ENCODE peak calls at places on chromosomes 6 and 20, in six cellular contexts. H, O, B, G, R and Y are unnamed samples.

GRCh38 chr6:70852667-70853246 is 104.1 kb downstream of the B3GAT2 start:
- DNase-seq in R (no peak), O (no peak), H (no peak), G (no peak), B (no peak), Y (no peak)

GRCh38 chr6:38856490-38856889 is 141.4 kb downstream of the DNAH8 start:
- DNase-seq in O (no peak), G (no peak), R (no peak), H (no peak), B (no peak), Y (no peak)

GRCh38 chr6:6711832-6712231 is 123.3 kb downstream of the LY86 start:
- DNase-seq in O (no peak), H (no peak), B (peak; percentile 36), G (no peak), R (no peak), Y (no peak)

GRCh38 chr6:15358579-15359327 is 112.9 kb downstream of the JARID2 start:
- DNase-seq in H (peak; percentile 79), R (no peak), O (no peak), B (no peak), G (no peak), Y (no peak)

GRCh38 chr20:62666736-62667529 is 24.6 kb downstream of the SLCO4A1 start:
- DNase-seq in R (peak; percentile 90), G (no peak), O (no peak), H (no peak), B (no peak), Y (no peak)

GRCh38 chr6:27752038-27752885 is 159.9 kb downstream of the OR2B2 start:
- DNase-seq in O (peak; percentile 45), G (no peak), B (peak; percentile 63), H (peak; percentile 41), R (peak; percentile 50), Y (peak; percentile 52)

GRCh38 chr20:44017905-44018683 is 103.4 kb downstream of the TOX2 start:
- DNase-seq in O (peak; percentile 54), B (no peak), G (peak; percentile 68), R (peak; percentile 91), H (peak; percentile 77), Y (peak; percentile 86)

GRCh38 chr6:121809211-121809610 is 373.8 kb downstream of the GJA1 start:
- DNase-seq in G (no peak), R (no peak), H (no peak), O (no peak), B (no peak), Y (no peak)

GRCh38 chr6:105257350-105257749 is 77.5 kb upstream of the POPDC3 start:
- DNase-seq in G (no peak), H (no peak), R (no peak), O (no peak), B (no peak), Y (no peak)

GRCh38 chr6:6699741-6700367 is 111.3 kb downstream of the LY86 start:
- DNase-seq in G (peak; percentile 55), H (peak; percentile 73), B (no peak), R (peak; percentile 93), O (peak; percentile 84), Y (peak; percentile 72)

GRCh38 chr6:125549202-125549884 is 200.1 kb upstream of the HEY2 start:
- DNase-seq in O (no peak), H (no peak), G (no peak), B (no peak), R (no peak), Y (no peak)

GRCh38 chr6:115271434-115271833 is 789.3 kb downstream of the FRK start:
- DNase-seq in H (no peak), R (no peak), B (no peak), O (no peak), G (no peak), Y (no peak)

GRCh38 chr20:8082025-8082424 is 50.0 kb upstream of the PLCB1 start:
- DNase-seq in G (no peak), B (no peak), O (no peak), R (no peak), H (no peak), Y (no peak)

GRCh38 chr6:12844284-12845223 is 128.0 kb downstream of the PHACTR1 start:
- DNase-seq in B (no peak), H (no peak), R (no peak), G (no peak), O (no peak), Y (no peak)

GRCh38 chr6:159693894-159694545 is 979 bp upstream of the SOD2 start:
- DNase-seq in G (no peak), H (no peak), B (no peak), O (no peak), R (peak; percentile 71), Y (no peak)

GRCh38 chr20:59830107-59831023 is 103.1 kb downstream of the SYCP2 start:
- DNase-seq in G (no peak), B (no peak), O (no peak), R (no peak), H (no peak), Y (no peak)

GRCh38 chr6:137830562-137830961 is 36.5 kb upstream of the TNFAIP3 start:
- DNase-seq in O (no peak), R (no peak), G (no peak), B (no peak), H (no peak), Y (no peak)

GRCh38 chr6:37983720-37984501 is 164.4 kb downstream of the ZFAND3 start:
- DNase-seq in G (no peak), O (no peak), B (no peak), H (no peak), R (no peak), Y (no peak)

GRCh38 chr20:36569847-36570429 is 3.5 kb upstream of the TGIF2 start:
- DNase-seq in G (no peak), B (no peak), R (no peak), O (no peak), H (no peak), Y (peak; percentile 45)

GRCh38 chr20:50744143-50744792 is 12.9 kb downstream of the PARD6B start:
- DNase-seq in B (no peak), R (peak; percentile 68), G (peak; percentile 27), O (peak; percentile 60), H (no peak), Y (peak; percentile 75)

GRCh38 chr6:154480144-154480639 is 30.3 kb downstream of the CNKSR3 start:
- DNase-seq in H (no peak), R (no peak), O (no peak), G (no peak), B (no peak), Y (no peak)
- TF ChIP-seq CTCF in H (no peak), R (no peak), O (no peak), G (no peak), B (no peak), Y (no peak)

GRCh38 chr6:143901885-143902708 is 37.8 kb downstream of the ZC2HC1B start:
- DNase-seq in B (peak; percentile 58), G (no peak), R (peak; percentile 16), H (no peak), O (peak; percentile 17), Y (no peak)
- TF ChIP-seq CTCF in B (peak; percentile 4), G (no peak), R (no peak), H (no peak), O (no peak), Y (no peak)

GRCh38 chr6:84549912-84550311 is 214.5 kb downstream of the TBX18 start:
- DNase-seq in G (no peak), R (no peak), B (no peak), O (no peak), H (no peak), Y (no peak)
- TF ChIP-seq CTCF in G (no peak), R (no peak), B (no peak), O (peak; percentile 40), H (peak; percentile 10), Y (peak; percentile 13)

DNA sequence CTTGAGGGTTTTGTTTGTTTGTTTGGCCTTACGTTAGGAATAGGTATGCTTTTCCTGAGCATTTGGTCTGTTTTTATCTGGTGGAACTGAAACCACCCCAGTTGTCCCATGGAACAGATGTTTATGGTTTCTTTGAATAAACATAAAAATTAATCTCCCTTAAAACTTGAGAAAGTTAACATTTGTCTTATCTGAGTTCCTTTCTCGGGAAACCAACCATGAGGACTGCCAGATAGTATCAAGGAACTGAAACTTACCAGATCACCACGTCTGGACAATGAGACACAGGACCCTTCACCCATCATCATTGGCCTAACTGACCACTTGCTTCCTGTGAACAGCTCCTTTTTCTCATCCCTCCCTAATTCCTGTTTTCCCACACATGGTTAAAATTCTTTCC is 15.3 kb upstream of the HECA start:
- DNase-seq in B (no peak), H (no peak), G (no peak), O (no peak), R (no peak), Y (no peak)
- TF ChIP-seq CTCF in B (no peak), H (no peak), G (no peak), O (no peak), R (no peak), Y (no peak)

GRCh38 chr6:3328796-3329195 is 70.0 kb downstream of the PSMG4 start:
- DNase-seq in G (no peak), B (no peak), O (no peak), R (no peak), H (no peak), Y (no peak)

GRCh38 chr6:3331498-3331897 is 72.8 kb downstream of the PSMG4 start:
- DNase-seq in B (no peak), G (no peak), O (no peak), R (no peak), H (no peak), Y (no peak)

GRCh38 chr6:3331948-3332347 is 73.2 kb downstream of the PSMG4 start:
- DNase-seq in G (no peak), O (no peak), H (no peak), R (no peak), B (no peak), Y (no peak)

GRCh38 chr6:3329491-3330051 is 70.8 kb downstream of the PSMG4 start:
- DNase-seq in R (no peak), H (no peak), B (no peak), G (no peak), O (no peak), Y (no peak)

DNA sequence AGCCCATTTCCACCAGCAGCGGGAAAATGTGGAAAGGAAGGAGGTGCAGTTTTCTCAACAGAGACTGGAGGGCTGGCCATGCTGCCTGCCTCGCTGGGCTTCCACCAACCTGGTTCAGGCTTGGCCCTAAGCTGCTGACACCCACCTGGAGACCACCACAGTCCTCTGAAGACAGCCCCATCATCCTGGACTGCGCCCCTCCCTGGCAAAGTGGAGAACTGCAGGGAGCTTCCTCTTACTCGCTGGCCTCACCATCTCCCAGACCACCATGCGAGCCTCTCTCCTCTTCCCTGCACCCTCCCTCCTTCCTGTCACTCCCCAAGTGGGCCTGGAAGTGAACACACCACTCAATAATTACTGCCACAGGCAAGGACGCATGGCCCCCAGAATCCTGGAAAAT is 71.5 kb downstream of the PSMG4 start:
- DNase-seq in G (no peak), R (no peak), O (no peak), B (no peak), H (no peak), Y (no peak)
- TF ChIP-seq CTCF in G (no peak), R (no peak), O (no peak), B (peak; percentile 25), H (no peak), Y (peak; percentile 12)

DNA sequence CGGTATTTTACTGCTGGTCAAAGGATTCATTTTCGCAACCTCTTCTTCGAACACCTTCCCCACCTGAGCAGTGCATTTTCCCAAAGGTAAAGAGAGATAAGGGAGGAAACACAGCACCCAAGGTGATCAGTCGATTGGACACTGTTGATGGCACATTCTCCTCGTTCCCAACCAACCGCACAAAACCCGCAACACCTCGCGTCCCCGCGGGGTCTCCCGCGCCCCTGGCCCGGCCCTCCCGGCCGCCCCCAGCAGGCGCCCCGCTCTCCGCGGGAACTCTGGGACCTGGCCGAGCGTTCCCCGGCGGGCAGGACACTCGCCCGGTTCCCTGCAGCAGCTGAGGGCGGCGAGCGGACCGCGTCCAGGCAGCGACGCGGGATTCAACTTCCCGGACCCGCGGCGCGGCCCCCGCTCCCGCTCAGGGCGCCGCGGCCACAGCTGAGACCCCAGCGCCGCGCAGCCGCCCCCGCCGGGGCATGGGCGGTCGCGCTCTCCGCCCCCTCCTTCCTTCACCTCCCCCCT is 506 bp downstream of the RGS17 start:
- DNase-seq in B (no peak), G (no peak), R (no peak), O (no peak), H (no peak), Y (peak; percentile 49)
- TF ChIP-seq CTCF in B (no peak), G (no peak), R (no peak), O (no peak), H (no peak), Y (no peak)